ENCODE peak calls at places on chromosomes 11 and 22, in four cellular contexts. S is heart right ventricle, I is DND-41, W is cardiac fibroblast. K is an unnamed sample.

GRCh38 chr11:68081691-68082090 is 39.5 kb downstream of the CHKA start:
- DNase-seq in S (no peak), I (no peak), W (no peak), K (no peak)

GRCh38 chr11:107561688-107562087 is 3.8 kb downstream of the ALKBH8 start:
- DNase-seq in S (no peak), I (no peak), W (peak; percentile 39), K (no peak)

GRCh38 chr22:17342361-17342760 is 26.9 kb upstream of the CECR2 start:
- DNase-seq in S (no peak), I (no peak), W (no peak), K (no peak)

GRCh38 chr11:131744847-131745246 is 374.4 kb downstream of the NTM start:
- DNase-seq in S (no peak), I (no peak), W (peak; percentile 35), K (no peak)

GRCh38 chr11:106468531-106468930 is 391.1 kb downstream of the AASDHPPT start:
- DNase-seq in S (no peak), I (no peak), W (no peak), K (no peak)

GRCh38 chr22:25402501-25403283 is 161.8 kb upstream of the GRK3 start:
- DNase-seq in S (peak; percentile 73), I (no peak), W (peak; percentile 65), K (no peak)

GRCh38 chr11:66082936-66083698 is 13.0 kb downstream of the PACS1 start:
- DNase-seq in S (no peak), I (no peak), W (peak; percentile 46), K (no peak)

GRCh38 chr11:65860278-65861164 is at the start of gene MUS81:
- DNase-seq in S (peak; percentile 99), I (peak; percentile 97), W (peak; percentile 99), K (peak; percentile 97)

GRCh38 chr22:47439643-47440265 is 677.3 kb downstream of the TBC1D22A start:
- DNase-seq in S (no peak), I (no peak), W (no peak), K (no peak)

GRCh38 chr22:32722441-32722840 is 79.1 kb upstream of the TIMP3 start:
- DNase-seq in S (no peak), I (no peak), W (no peak), K (no peak)

GRCh38 chr11:44880953-44881352 is 69.7 kb downstream of the TP53I11 start:
- DNase-seq in S (no peak), I (no peak), W (no peak), K (no peak)

GRCh38 chr11:17604201-17604912 is 57.3 kb downstream of the OTOG start:
- DNase-seq in S (no peak), I (no peak), W (no peak), K (no peak)

GRCh38 chr22:26901228-26901816 is 243.9 kb downstream of the MIAT start:
- DNase-seq in S (no peak), I (no peak), W (no peak), K (no peak)

GRCh38 chr11:89293966-89294679 is 116.4 kb downstream of the TYR start:
- DNase-seq in S (no peak), I (no peak), W (peak; percentile 19), K (no peak)

GRCh38 chr22:48936391-48936790 is 891.3 kb downstream of the BRD1 start:
- DNase-seq in S (no peak), I (no peak), W (no peak), K (no peak)

GRCh38 chr11:66559141-66559861 is 9.1 kb downstream of the CTSF start:
- DNase-seq in S (no peak), I (no peak), W (peak; percentile 28), K (no peak)

GRCh38 chr22:40334060-40334459 is 12.2 kb upstream of the ADSL start:
- DNase-seq in S (no peak), I (no peak), W (no peak), K (no peak)

GRCh38 chr11:113615773-113616172 is 90.3 kb downstream of the TMPRSS5 start:
- DNase-seq in S (no peak), I (no peak), W (peak; percentile 6), K (no peak)

GRCh38 chr11:123573291-123573690 is 81.1 kb downstream of the SCN3B start:
- DNase-seq in S (no peak), I (no peak), W (no peak), K (no peak)

GRCh38 chr22:37904572-37905533 is 1.2 kb upstream of the MICALL1 start:
- DNase-seq in S (peak; percentile 33), I (no peak), W (peak; percentile 94), K (no peak)

GRCh38 chr22:39471421-39472141 is 14.8 kb downstream of the MGAT3 start:
- DNase-seq in S (peak; percentile 63), I (no peak), W (peak; percentile 92), K (no peak)

GRCh38 chr22:22556995-22557925 is 1.8 kb downstream of the PRAME start:
- DNase-seq in S (no peak), I (no peak), W (no peak), K (no peak)
- H3K4me3 ChIP-seq in S (no peak overlapping the region), I (no peak overlapping the region), W (no peak overlapping the region), K (no peak overlapping the region)

DNA sequence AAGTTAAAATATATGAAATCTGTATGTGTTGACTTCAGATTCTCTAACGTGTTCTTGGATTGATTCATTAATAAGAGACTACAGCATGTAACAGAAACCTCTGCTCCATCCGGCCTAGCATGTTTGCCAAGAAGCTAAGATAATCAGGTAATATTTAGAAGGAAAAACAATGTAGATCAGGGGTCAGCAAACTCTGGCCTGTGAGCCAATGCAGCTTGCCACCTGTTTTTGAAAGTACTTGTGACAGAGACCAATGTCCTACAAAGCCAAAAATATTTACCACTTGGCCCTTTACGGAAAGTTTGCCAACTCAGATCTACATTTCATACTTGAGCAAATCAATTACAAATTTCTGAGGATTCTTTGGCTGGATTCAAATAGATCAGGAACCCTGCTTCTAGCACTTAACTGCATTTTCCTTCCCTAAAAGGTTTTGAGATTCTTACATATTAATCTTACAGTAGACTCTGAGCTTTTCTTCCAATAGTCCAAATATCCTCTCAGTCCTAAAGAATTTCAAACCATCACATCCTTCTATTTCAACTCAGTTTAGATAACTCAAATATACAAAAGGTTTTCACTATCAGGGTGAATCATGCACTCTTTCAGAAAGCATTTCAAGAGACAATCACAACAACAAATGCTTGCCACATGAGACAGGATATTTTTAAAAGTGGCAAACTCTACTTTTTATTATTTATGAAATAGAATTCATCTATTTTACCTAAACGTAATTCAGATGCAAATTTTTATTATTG is 29.5 kb downstream of the APOL5 start:
- DNase-seq in S (no peak), I (no peak), W (no peak), K (no peak)
- H3K4me3 ChIP-seq in S (no peak overlapping the region), I (no peak overlapping the region), W (no peak overlapping the region), K (no peak overlapping the region)

DNA sequence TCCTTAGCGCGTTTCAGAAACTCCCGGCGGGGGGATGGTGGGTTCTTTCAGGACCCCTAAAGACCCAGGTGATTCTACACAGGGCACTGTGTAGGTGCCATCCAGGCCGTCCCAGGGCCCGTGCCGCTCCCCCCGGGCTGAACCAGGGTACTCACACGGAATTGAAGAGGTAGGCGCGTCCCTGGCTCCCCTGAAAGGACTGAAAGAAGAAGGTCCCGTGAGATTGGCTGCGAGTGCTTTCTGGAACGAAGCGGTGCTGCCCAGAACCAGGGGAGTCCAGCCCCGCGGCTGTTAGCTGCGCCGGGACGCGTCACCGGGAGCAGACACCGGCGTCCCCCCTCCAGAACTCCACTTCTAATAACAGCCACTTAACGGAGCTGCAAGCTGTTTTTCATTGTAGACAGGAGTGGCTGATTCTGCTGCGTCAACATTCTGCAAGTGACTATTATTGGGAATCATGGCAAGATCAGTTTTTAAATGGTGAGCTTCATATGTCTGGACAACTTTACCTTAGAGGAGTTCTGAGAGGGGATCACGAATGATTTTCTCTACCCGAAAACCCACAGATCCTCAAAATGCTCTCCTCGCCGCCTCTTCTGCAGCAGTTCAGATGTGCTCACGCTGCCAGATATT is 31.8 kb downstream of the YPEL1 start:
- DNase-seq in S (no peak), I (no peak), W (no peak), K (no peak)
- H3K4me3 ChIP-seq in S (no peak overlapping the region), I (no peak overlapping the region), W (no peak overlapping the region), K (no peak overlapping the region)

GRCh38 chr22:42977574-42977973 is 37.4 kb downstream of the PACSIN2 start:
- DNase-seq in S (no peak), I (no peak), W (no peak), K (no peak)

GRCh38 chr22:42976534-42976933 is 38.4 kb downstream of the PACSIN2 start:
- DNase-seq in S (no peak), I (no peak), W (no peak), K (no peak)

GRCh38 chr22:42976131-42976530 is 38.8 kb downstream of the PACSIN2 start:
- DNase-seq in S (no peak), I (no peak), W (no peak), K (no peak)

GRCh38 chr22:42979606-42980005 is 35.3 kb downstream of the PACSIN2 start:
- DNase-seq in S (no peak), I (no peak), W (no peak), K (no peak)

GRCh38 chr22:42978453-42979103 is 36.4 kb downstream of the PACSIN2 start:
- DNase-seq in S (peak; percentile 63), I (no peak), W (peak; percentile 86), K (no peak)
- H3K4me3 ChIP-seq in S (no peak overlapping the region), I (no peak overlapping the region), W (no peak overlapping the region), K (no peak overlapping the region)

GRCh38 chr11:2138075-2138435 is 1.1 kb downstream of the IGF2 start:
- DNase-seq in S (no peak), I (no peak), W (no peak), K (no peak)

GRCh38 chr11:2139691-2140337 is 625 bp upstream of the IGF2 start:
- DNase-seq in S (no peak), I (no peak), W (no peak), K (no peak)

GRCh38 chr11:2137202-2138071 is 1.8 kb downstream of the IGF2 start:
- DNase-seq in S (peak; percentile 83), I (no peak), W (peak; percentile 69), K (no peak)

GRCh38 chr11:2139118-2139490 is at the start of gene IGF2:
- DNase-seq in S (no peak), I (no peak), W (peak; percentile 7), K (no peak)

GRCh38 chr11:2138436-2139117 is 612 bp downstream of the IGF2 start:
- DNase-seq in S (no peak), I (no peak), W (peak; percentile 16), K (no peak)
- H3K4me3 ChIP-seq in S (peak overlapping the region; percentile 46), I (no peak overlapping the region), W (peak overlapping the region; percentile 43), K (no peak overlapping the region)

GRCh38 chr11:1390603-1391164 is 950 bp downstream of the BRSK2 start:
- DNase-seq in S (peak; percentile 44), I (no peak), W (no peak), K (no peak)
- H3K4me3 ChIP-seq in S (no peak overlapping the region), I (no peak overlapping the region), W (no peak overlapping the region), K (no peak overlapping the region)